ENCODE peak calls at places on chromosome 20, in six cellular contexts. K is GM12878, C is K562, R is H1, E is HepG2, X is SK-N-SH. D is an unnamed sample.

GRCh38 chr20:31607640-31608255 is 2.7 kb downstream of the ID1 start:
- DNase-seq in K (no peak), C (peak; percentile 36), R (no peak), E (peak; percentile 62), X (no peak), D (peak; percentile 43)

GRCh38 chr20:35312348-35312747 is 20.1 kb upstream of the FAM83C start:
- DNase-seq in K (peak; percentile 7), C (peak; percentile 65), R (no peak), E (peak; percentile 54), X (no peak), D (peak; percentile 62)

GRCh38 chr20:63150911-63151531 is 64.9 kb downstream of the YTHDF1 start:
- DNase-seq in K (no peak), C (no peak), R (no peak), E (no peak), X (no peak), D (no peak)

GRCh38 chr20:62918830-62919229 is 7.5 kb downstream of the DIDO1 start:
- DNase-seq in K (no peak), C (no peak), R (no peak), E (no peak), X (no peak), D (no peak)

GRCh38 chr20:53672484-53673129 is 79.0 kb upstream of the ZNF217 start:
- DNase-seq in K (no peak), C (no peak), R (no peak), E (no peak), X (no peak), D (no peak)

GRCh38 chr20:13221673-13222318 is 722 bp downstream of the ISM1 start:
- DNase-seq in K (no peak), C (no peak), R (no peak), E (peak; percentile 65), X (peak; percentile 88), D (peak; percentile 13)

GRCh38 chr20:51309128-51309527 is 233.4 kb downstream of the NFATC2 start:
- DNase-seq in K (no peak), C (no peak), R (no peak), E (no peak), X (no peak), D (no peak)

GRCh38 chr20:63534831-63535651 is 2.1 kb downstream of the PTK6 start:
- DNase-seq in K (no peak), C (no peak), R (no peak), E (no peak), X (no peak), D (no peak)

GRCh38 chr20:10653593-10654288 is 20.1 kb downstream of the JAG1 start:
- DNase-seq in K (peak; percentile 50), C (no peak), R (no peak), E (no peak), X (no peak), D (no peak)

GRCh38 chr20:43448748-43449535 is 8.8 kb upstream of the SRSF6 start:
- DNase-seq in K (peak; percentile 13), C (peak; percentile 75), R (no peak), E (peak; percentile 70), X (peak; percentile 63), D (peak; percentile 36)

DNA sequence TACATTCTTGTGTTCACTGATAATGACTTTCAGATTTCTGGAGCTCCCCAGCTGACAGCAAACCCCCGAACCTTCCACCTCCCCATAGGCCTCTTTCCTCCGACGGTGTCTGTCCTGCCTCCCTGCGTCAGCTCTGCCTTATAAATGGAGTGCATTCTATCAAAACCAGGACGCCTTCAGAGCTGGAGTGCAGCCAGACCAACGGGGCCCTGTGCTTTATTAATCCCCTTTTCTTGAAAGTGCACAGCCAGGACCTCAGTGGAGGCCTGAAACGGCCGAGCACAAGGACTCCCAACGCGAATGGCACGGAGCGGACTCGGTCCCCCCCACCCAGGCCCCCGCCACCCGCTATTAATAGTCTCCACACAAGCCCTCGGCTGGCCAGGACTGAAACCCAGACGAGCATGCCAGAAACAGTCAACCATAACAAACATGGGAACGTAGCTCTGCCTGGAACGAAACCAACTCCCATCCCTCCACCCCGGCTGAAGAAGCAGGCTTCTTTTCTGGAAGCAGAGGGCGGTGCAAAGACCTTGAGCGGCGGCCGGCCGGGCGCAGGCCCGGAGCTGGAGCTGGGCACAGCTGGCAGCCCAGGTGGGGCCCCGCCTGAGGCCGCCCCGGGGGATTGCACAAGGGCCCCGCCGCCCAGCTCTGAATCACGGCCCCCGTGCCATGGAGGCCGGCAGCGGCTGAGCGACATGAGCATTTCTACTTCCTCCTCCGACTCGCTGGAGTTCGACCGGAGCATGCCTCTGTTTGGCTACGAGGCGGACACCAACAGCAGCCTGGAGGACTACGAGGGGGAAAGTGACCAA is 42.3 kb upstream of the NAA20 start:
- DNase-seq in K (no peak), C (no peak), R (no peak), E (no peak), X (peak; percentile 69), D (no peak)
- H3K4me1 ChIP-seq in K (no peaks in the 10 kb centered on the region), C (no peaks in the 10 kb centered on the region), R (no peaks in the 10 kb centered on the region), E (peaks cover 34% of the 10 kb centered on the region), X (peaks cover 31% of the 10 kb centered on the region), D (peaks cover 33% of the 10 kb centered on the region)

GRCh38 chr20:23174821-23175220 is 88.7 kb upstream of the CD93 start:
- DNase-seq in K (no peak), C (no peak), R (no peak), E (no peak), X (no peak), D (no peak)

GRCh38 chr20:23178806-23179205 is 92.7 kb upstream of the CD93 start:
- DNase-seq in K (no peak), C (peak; percentile 64), R (no peak), E (no peak), X (no peak), D (no peak)

GRCh38 chr20:23180451-23180921 is 94.4 kb upstream of the CD93 start:
- DNase-seq in K (no peak), C (peak; percentile 52), R (no peak), E (no peak), X (no peak), D (no peak)

GRCh38 chr20:23179766-23180403 is 93.8 kb upstream of the CD93 start:
- DNase-seq in K (no peak), C (no peak), R (no peak), E (no peak), X (no peak), D (no peak)
- TF ChIP-seq RAD21 in K (no peak), C (no peak), R (no peak), E (no peak), X (no peak), D (no peak)

GRCh38 chr20:6819599-6819998 is 52.1 kb downstream of the BMP2 start:
- DNase-seq in K (no peak), C (no peak), R (no peak), E (peak; percentile 15), X (no peak), D (no peak)

GRCh38 chr20:6812530-6812929 is 45.0 kb downstream of the BMP2 start:
- DNase-seq in K (no peak), C (no peak), R (no peak), E (no peak), X (no peak), D (no peak)

GRCh38 chr20:6814945-6815344 is 47.5 kb downstream of the BMP2 start:
- DNase-seq in K (no peak), C (no peak), R (no peak), E (no peak), X (no peak), D (no peak)

DNA sequence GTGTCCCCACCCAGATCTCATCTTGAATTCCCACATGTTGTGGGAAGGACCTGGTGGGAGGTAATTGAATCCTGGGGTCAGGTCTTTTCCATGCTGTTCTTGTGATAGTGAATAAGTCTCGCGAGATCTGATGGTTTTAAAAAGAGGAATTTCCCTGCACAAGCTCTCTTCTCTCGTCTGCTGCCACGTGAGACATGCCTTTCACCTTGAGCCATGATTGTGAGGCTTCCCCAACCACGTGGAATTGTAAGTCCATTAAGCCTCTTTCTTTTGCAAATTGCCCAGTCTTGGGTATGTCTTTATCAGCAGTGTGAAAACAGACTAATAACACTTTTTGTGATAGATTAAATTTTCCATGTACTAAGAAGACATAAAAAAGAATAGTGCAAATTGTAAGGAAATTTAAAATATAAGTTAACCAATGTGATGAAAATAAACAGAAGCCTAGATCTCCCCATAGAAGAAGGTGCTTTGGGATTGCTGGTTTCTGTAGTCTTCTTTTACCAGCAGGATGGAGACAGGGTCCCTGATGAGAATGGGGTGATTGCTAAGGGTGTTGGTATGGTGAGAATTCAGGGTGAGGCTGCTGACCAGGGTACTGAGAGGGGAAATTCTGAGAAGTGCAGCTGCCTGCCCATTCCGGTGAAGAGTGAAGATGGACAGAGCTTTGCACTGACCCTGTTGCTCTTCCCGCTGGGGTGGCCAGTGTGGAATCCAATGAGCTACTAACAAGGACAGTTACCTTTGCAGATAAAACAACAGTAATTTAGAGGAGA is 50.7 kb downstream of the BMP2 start:
- DNase-seq in K (no peak), C (no peak), R (peak; percentile 21), E (no peak), X (no peak), D (no peak)
- TF ChIP-seq JUND in K (no peak), C (no peak), R (no peak), E (no peak), X (no peak), D (no peak)

GRCh38 chr20:4894409-4894808 is 106.9 kb downstream of the SLC23A2 start:
- DNase-seq in K (no peak), C (no peak), R (no peak), E (no peak), X (no peak), D (no peak)

GRCh38 chr20:4891997-4892396 is 109.3 kb downstream of the SLC23A2 start:
- DNase-seq in K (no peak), C (no peak), R (no peak), E (no peak), X (no peak), D (no peak)

GRCh38 chr20:4894981-4895381 is 106.3 kb downstream of the SLC23A2 start:
- DNase-seq in K (no peak), C (no peak), R (no peak), E (no peak), X (no peak), D (no peak)

GRCh38 chr20:4891364-4891763 is 109.9 kb downstream of the SLC23A2 start:
- DNase-seq in K (no peak), C (no peak), R (no peak), E (no peak), X (no peak), D (no peak)

GRCh38 chr20:4893709-4894108 is 107.6 kb downstream of the SLC23A2 start:
- DNase-seq in K (no peak), C (no peak), R (no peak), E (no peak), X (no peak), D (no peak)
- H3K4me1 ChIP-seq in K (peaks cover 10% of the 10 kb centered on the region), C (no peaks in the 10 kb centered on the region), R (peaks cover 16% of the 10 kb centered on the region), E (peaks cover 4% of the 10 kb centered on the region), X (no peaks in the 10 kb centered on the region), D (peaks cover 8% of the 10 kb centered on the region)

GRCh38 chr20:49540696-49541435 is 27.1 kb downstream of the PTGIS start:
- DNase-seq in K (no peak), C (no peak), R (no peak), E (no peak), X (no peak), D (no peak)
- TF ChIP-seq RAD21 in K (no peak), C (no peak), R (no peak), E (no peak), X (no peak), D (no peak)

D was measured in HCT116.